ENCODE peak calls at places on chromosome 15, in ten cellular contexts. E is body of pancreas; K is HT1080; V is A172; X is coronary artery; L is lung; H is activated CD4-positive, alpha-beta memory T cell treated with anti-CD3 and anti-CD28 coated beads, Interleukin-2, amount 10 ng/mL, durations not matched to agents 7 days and 5 days; U is GM13977; M is hypothalamus; T is CD8-positive, alpha-beta T cell. J is an unnamed sample.

GRCh38 chr15:32993285-32993684 is 201.2 kb downstream of the FMN1 start:
- DNase-seq in E (no peak), K (no peak), V (no peak), X (no peak), L (no peak), H (no peak), U (no peak), M (no peak), T (no peak), J (peak)

GRCh38 chr15:91114301-91114700 is 14.2 kb downstream of the SV2B start:
- DNase-seq in E (no peak), K (no peak), V (no peak), X (no peak), L (no peak), H (no peak), U (no peak), M (no peak), T (no peak), J (no peak)

GRCh38 chr15:39327005-39327725 is 253.7 kb upstream of the THBS1 start:
- DNase-seq in E (peak), K (no peak), V (no peak), X (no peak), L (no peak), H (no peak), U (no peak), M (no peak), T (no peak), J (no peak)

GRCh38 chr15:63332367-63333078 is 49.1 kb downstream of the CA12 start:
- DNase-seq in E (no peak), K (peak), V (peak), X (no peak), L (no peak), H (no peak), U (no peak), M (no peak), T (no peak), J (peak)

GRCh38 chr15:34240537-34240936 is 15.7 kb downstream of the EMC4 start:
- DNase-seq in E (no peak), K (no peak), V (no peak), X (no peak), L (no peak), H (no peak), U (no peak), M (no peak), T (no peak), J (no peak)

GRCh38 chr15:76033438-76033837 is 21.2 kb upstream of the NRG4 start:
- DNase-seq in E (no peak), K (no peak), V (no peak), X (no peak), L (no peak), H (no peak), U (no peak), M (no peak), T (no peak), J (no peak)

GRCh38 chr15:73822998-73823397 is 50.4 kb upstream of the TBC1D21 start:
- DNase-seq in E (no peak), K (no peak), V (peak), X (no peak), L (no peak), H (no peak), U (no peak), M (no peak), T (no peak), J (no peak)

GRCh38 chr15:63243101-63243500 is 34.3 kb upstream of the APH1B start:
- DNase-seq in E (no peak), K (no peak), V (no peak), X (no peak), L (no peak), H (no peak), U (no peak), M (no peak), T (no peak), J (no peak)

GRCh38 chr15:80925597-80926059 is 64.0 kb downstream of the MESD start:
- DNase-seq in E (peak), K (peak), V (peak), X (no peak), L (no peak), H (no peak), U (no peak), M (no peak), T (no peak), J (no peak)

GRCh38 chr15:88539441-88539840 is 7.0 kb downstream of the DET1 start:
- DNase-seq in E (no peak), K (no peak), V (no peak), X (no peak), L (no peak), H (no peak), U (no peak), M (no peak), T (no peak), J (no peak)

GRCh38 chr15:88491158-88491557 is 23.6 kb downstream of the MRPS11 start:
- DNase-seq in E (no peak), K (no peak), V (no peak), X (no peak), L (no peak), H (no peak), U (no peak), M (no peak), T (no peak), J (no peak)

GRCh38 chr15:75112848-75113492 is 88.7 kb upstream of the C15orf39 start:
- DNase-seq in E (no peak), K (no peak), V (no peak), X (no peak), L (no peak), H (no peak), U (peak), M (no peak), T (no peak), J (no peak)

GRCh38 chr15:57220220-57220619 is 156.1 kb upstream of the CGNL1 start:
- DNase-seq in E (no peak), K (no peak), V (no peak), X (no peak), L (no peak), H (no peak), U (no peak), M (no peak), T (no peak), J (no peak)

GRCh38 chr15:62637498-62637897 is 405.0 kb upstream of the TPM1 start:
- DNase-seq in E (no peak), K (no peak), V (no peak), X (no peak), L (no peak), H (no peak), U (no peak), M (no peak), T (no peak), J (peak)

GRCh38 chr15:29770796-29771195 is 51.5 kb downstream of the TJP1 start:
- DNase-seq in E (no peak), K (peak), V (peak), X (no peak), L (no peak), H (no peak), U (no peak), M (no peak), T (no peak), J (no peak)

GRCh38 chr15:100721758-100722550 is 119.6 kb downstream of the ASB7 start:
- DNase-seq in E (peak), K (peak), V (peak), X (peak), L (peak), H (peak), U (no peak), M (no peak), T (no peak), J (peak)

GRCh38 chr15:38894260-38894948 is 329.8 kb upstream of the RASGRP1 start:
- DNase-seq in E (no peak), K (peak), V (peak), X (no peak), L (no peak), H (no peak), U (no peak), M (no peak), T (no peak), J (peak)

GRCh38 chr15:93209690-93210425 is 120.8 kb upstream of the RGMA start:
- DNase-seq in E (no peak), K (no peak), V (no peak), X (no peak), L (peak), H (no peak), U (no peak), M (no peak), T (no peak), J (no peak)

GRCh38 chr15:41072013-41072412 is 44.1 kb downstream of the INO80 start:
- DNase-seq in E (no peak), K (no peak), V (no peak), X (no peak), L (no peak), H (no peak), U (no peak), M (no peak), T (no peak), J (no peak)

GRCh38 chr15:79853492-79854328 is 43.1 kb downstream of the MTHFS start:
- DNase-seq in E (peak), K (peak), V (peak), X (no peak), L (peak), H (peak), U (peak), M (peak), T (peak), J (peak)

GRCh38 chr15:101458908-101459578 is 30.5 kb downstream of the PCSK6 start:
- DNase-seq in E (no peak), K (no peak), V (no peak), X (no peak), L (no peak), H (no peak), U (no peak), M (no peak), T (no peak), J (no peak)

GRCh38 chr15:91660174-91660649 is 193.3 kb upstream of the SLCO3A1 start:
- DNase-seq in E (no peak), K (no peak), V (no peak), X (no peak), L (no peak), H (no peak), U (no peak), M (no peak), T (no peak), J (no peak)

GRCh38 chr15:47762621-47763020 is 45.3 kb downstream of the SEMA6D start:
- DNase-seq in E (no peak), K (no peak), V (no peak), X (no peak), L (no peak), H (no peak), U (no peak), M (no peak), T (no peak), J (no peak)

GRCh38 chr15:57224664-57225063 is 151.6 kb upstream of the CGNL1 start:
- DNase-seq in E (no peak), K (peak), V (peak), X (no peak), L (no peak), H (no peak), U (no peak), M (no peak), T (no peak), J (peak)

GRCh38 chr15:99324082-99324620 is 72.9 kb downstream of the LRRC28 start:
- DNase-seq in E (no peak), K (peak), V (peak), X (no peak), L (no peak), H (no peak), U (no peak), M (no peak), T (no peak), J (peak)

GRCh38 chr15:67093146-67093874 is 27.9 kb downstream of the SMAD3 start:
- DNase-seq in E (peak), K (no peak), V (no peak), X (no peak), L (no peak), H (no peak), U (no peak), M (no peak), T (no peak), J (no peak)

GRCh38 chr15:47766406-47766805 is 49.1 kb downstream of the SEMA6D start:
- DNase-seq in E (no peak), K (no peak), V (no peak), X (no peak), L (no peak), H (no peak), U (no peak), M (no peak), T (no peak), J (no peak)

GRCh38 chr15:52252781-52253180 is 42.8 kb downstream of the MYO5C start:
- DNase-seq in E (peak), K (peak), V (peak), X (no peak), L (no peak), H (no peak), U (no peak), M (no peak), T (no peak), J (peak)

GRCh38 chr15:65343374-65343981 is 34.3 kb downstream of the IGDCC3 start:
- DNase-seq in E (no peak), K (no peak), V (no peak), X (no peak), L (no peak), H (no peak), U (no peak), M (no peak), T (no peak), J (no peak)

GRCh38 chr15:22806664-22807063 is 20.2 kb downstream of the NIPA1 start:
- DNase-seq in E (no peak), K (no peak), V (no peak), X (no peak), L (no peak), H (no peak), U (no peak), M (no peak), T (no peak), J (no peak)

GRCh38 chr15:25532269-25532668 is 93.4 kb upstream of the UBE3A start:
- DNase-seq in E (no peak), K (no peak), V (no peak), X (no peak), L (no peak), H (no peak), U (no peak), M (no peak), T (no peak), J (no peak)

GRCh38 chr15:57861039-57861638 is 154.6 kb downstream of the POLR2M start:
- DNase-seq in E (peak), K (peak), V (peak), X (no peak), L (no peak), H (no peak), U (peak), M (no peak), T (no peak), J (peak)

GRCh38 chr15:58545307-58546065 is 113.7 kb downstream of the LIPC start:
- DNase-seq in E (no peak), K (no peak), V (peak), X (no peak), L (no peak), H (peak), U (no peak), M (no peak), T (no peak), J (no peak)

J was measured in kidney glomerular epithelial cell.